ENCODE peak calls at places on chromosomes 12 and 14, in four cellular contexts. One of them, this sample, is unnamed.

GRCh38 chr14:41393512-41393911 is 213.2 kb upstream of the LRFN5 start:
- DNase-seq in HFF-Myc: no peak
- DNase-seq in pancreas: no peak
- DNase-seq in lower leg skin: no peak
- DNase-seq in this sample: no peak

GRCh38 chr12:123364532-123365140 is at the start of gene SBNO1:
- DNase-seq in HFF-Myc: no peak
- DNase-seq in lower leg skin: peak; percentile 88
- DNase-seq in pancreas: peak; percentile 94
- DNase-seq in this sample: no peak

GRCh38 chr14:94919896-94920295 is 150.0 kb upstream of the GSC start:
- DNase-seq in lower leg skin: no peak
- DNase-seq in HFF-Myc: no peak
- DNase-seq in pancreas: no peak
- DNase-seq in this sample: no peak

GRCh38 chr14:65287264-65288131 is 125.0 kb upstream of the FUT8 start:
- DNase-seq in pancreas: no peak
- DNase-seq in lower leg skin: no peak
- DNase-seq in HFF-Myc: no peak
- DNase-seq in this sample: no peak

GRCh38 chr12:46468159-46468558 is 95.6 kb upstream of the SLC38A2 start:
- DNase-seq in pancreas: no peak
- DNase-seq in HFF-Myc: no peak
- DNase-seq in lower leg skin: no peak
- DNase-seq in this sample: no peak

GRCh38 chr12:110794623-110795280 is 52.0 kb upstream of the CCDC63 start:
- DNase-seq in pancreas: peak; percentile 33
- DNase-seq in HFF-Myc: peak; percentile 9
- DNase-seq in lower leg skin: no peak
- DNase-seq in this sample: no peak

GRCh38 chr14:82854851-82855250 is 1321.2 kb upstream of the SEL1L start:
- DNase-seq in lower leg skin: no peak
- DNase-seq in pancreas: no peak
- DNase-seq in HFF-Myc: no peak
- DNase-seq in this sample: no peak

GRCh38 chr14:49766839-49767238 is 1.1 kb upstream of the KLHDC2 start:
- DNase-seq in pancreas: no peak
- DNase-seq in lower leg skin: no peak
- DNase-seq in HFF-Myc: no peak
- DNase-seq in this sample: no peak

GRCh38 chr12:19003110-19003509 is 126.4 kb upstream of the PLEKHA5 start:
- DNase-seq in pancreas: no peak
- DNase-seq in HFF-Myc: no peak
- DNase-seq in lower leg skin: no peak
- DNase-seq in this sample: no peak

GRCh38 chr14:32480337-32480736 is 151.2 kb downstream of the AKAP6 start:
- DNase-seq in HFF-Myc: peak; percentile 41
- DNase-seq in lower leg skin: no peak
- DNase-seq in pancreas: no peak
- DNase-seq in this sample: no peak

GRCh38 chr12:47280543-47281330 is 201.0 kb upstream of the AMIGO2 start:
- DNase-seq in HFF-Myc: no peak
- DNase-seq in lower leg skin: no peak
- DNase-seq in pancreas: no peak
- DNase-seq in this sample: no peak

GRCh38 chr12:2161478-2161877 is 108.7 kb downstream of the CACNA1C start:
- DNase-seq in lower leg skin: peak; percentile 70
- DNase-seq in pancreas: peak; percentile 37
- DNase-seq in HFF-Myc: no peak
- DNase-seq in this sample: no peak

GRCh38 chr12:104334581-104334980 is 31.0 kb downstream of the EID3 start:
- DNase-seq in lower leg skin: no peak
- DNase-seq in HFF-Myc: no peak
- DNase-seq in pancreas: no peak
- DNase-seq in this sample: no peak

GRCh38 chr12:128336506-128336905 is 69.5 kb downstream of the TMEM132C start:
- DNase-seq in lower leg skin: no peak
- DNase-seq in pancreas: no peak
- DNase-seq in HFF-Myc: no peak
- DNase-seq in this sample: no peak

GRCh38 chr14:99389171-99389826 is 91.4 kb downstream of the SETD3 start:
- DNase-seq in pancreas: peak; percentile 69
- DNase-seq in lower leg skin: no peak
- DNase-seq in HFF-Myc: no peak
- DNase-seq in this sample: no peak

GRCh38 chr12:100163416-100164152 is 20.9 kb upstream of the BLTP3B start:
- DNase-seq in pancreas: peak; percentile 75
- DNase-seq in HFF-Myc: no peak
- DNase-seq in lower leg skin: peak; percentile 65
- DNase-seq in this sample: no peak

GRCh38 chr12:41277019-41277770 is 89.1 kb downstream of the PDZRN4 start:
- DNase-seq in HFF-Myc: peak; percentile 14
- DNase-seq in lower leg skin: no peak
- DNase-seq in pancreas: no peak
- DNase-seq in this sample: no peak

GRCh38 chr12:130557876-130558770 is 158.0 kb downstream of the RIMBP2 start:
- DNase-seq in HFF-Myc: no peak
- DNase-seq in lower leg skin: no peak
- DNase-seq in pancreas: no peak
- DNase-seq in this sample: no peak

GRCh38 chr12:29713729-29714128 is 70.0 kb downstream of the TMTC1 start:
- DNase-seq in pancreas: no peak
- DNase-seq in lower leg skin: no peak
- DNase-seq in HFF-Myc: no peak
- DNase-seq in this sample: no peak

GRCh38 chr12:101715045-101715444 is 17.6 kb downstream of the CHPT1 start:
- DNase-seq in HFF-Myc: no peak
- DNase-seq in lower leg skin: no peak
- DNase-seq in pancreas: no peak
- DNase-seq in this sample: no peak

GRCh38 chr14:89185919-89186849 is 230.8 kb downstream of the FOXN3 start:
- DNase-seq in HFF-Myc: peak; percentile 46
- DNase-seq in lower leg skin: no peak
- DNase-seq in pancreas: no peak
- DNase-seq in this sample: no peak

GRCh38 chr14:99554757-99555531 is 49.1 kb downstream of the CCDC85C start:
- DNase-seq in lower leg skin: no peak
- DNase-seq in HFF-Myc: no peak
- DNase-seq in pancreas: peak; percentile 90
- DNase-seq in this sample: no peak

GRCh38 chr14:21267431-21267845 is 1.8 kb downstream of the HNRNPC start:
- DNase-seq in pancreas: no peak
- DNase-seq in HFF-Myc: no peak
- DNase-seq in lower leg skin: no peak
- DNase-seq in this sample: no peak

GRCh38 chr12:64178122-64178521 is 44.0 kb downstream of the KICS2 start:
- DNase-seq in HFF-Myc: no peak
- DNase-seq in lower leg skin: no peak
- DNase-seq in pancreas: no peak
- DNase-seq in this sample: no peak

GRCh38 chr14:92475451-92476187 is 38.0 kb upstream of the RIN3 start:
- DNase-seq in lower leg skin: peak; percentile 69
- DNase-seq in pancreas: no peak
- DNase-seq in HFF-Myc: no peak
- DNase-seq in this sample: no peak

GRCh38 chr14:76123426-76124095 is 28.2 kb upstream of the GPATCH2L start:
- DNase-seq in lower leg skin: no peak
- DNase-seq in HFF-Myc: no peak
- DNase-seq in pancreas: no peak
- DNase-seq in this sample: no peak

GRCh38 chr14:33534636-33535035 is 416.2 kb downstream of the EGLN3 start:
- DNase-seq in HFF-Myc: no peak
- DNase-seq in pancreas: no peak
- DNase-seq in lower leg skin: no peak
- DNase-seq in this sample: peak; percentile 84

GRCh38 chr14:26008290-26008689 is 589.5 kb downstream of the NOVA1 start:
- DNase-seq in pancreas: no peak
- DNase-seq in lower leg skin: no peak
- DNase-seq in HFF-Myc: no peak
- DNase-seq in this sample: no peak

GRCh38 chr12:132170094-132170636 is 25.9 kb downstream of the NOC4L start:
- DNase-seq in HFF-Myc: no peak
- DNase-seq in pancreas: peak; percentile 23
- DNase-seq in lower leg skin: no peak
- DNase-seq in this sample: no peak

GRCh38 chr12:119547016-119547415 is 46.6 kb upstream of the TMEM233 start:
- DNase-seq in pancreas: no peak
- DNase-seq in lower leg skin: no peak
- DNase-seq in HFF-Myc: no peak
- DNase-seq in this sample: no peak

GRCh38 chr14:87990687-87991086 is 2.3 kb downstream of the GALC start:
- DNase-seq in pancreas: no peak
- DNase-seq in lower leg skin: peak; percentile 34
- DNase-seq in HFF-Myc: no peak
- DNase-seq in this sample: no peak

GRCh38 chr12:76685246-76685678 is 78.7 kb upstream of the ZDHHC17 start:
- DNase-seq in HFF-Myc: no peak
- DNase-seq in lower leg skin: no peak
- DNase-seq in pancreas: no peak
- DNase-seq in this sample: no peak

GRCh38 chr12:64090047-64090446 is 132.0 kb downstream of the KICS2 start:
- DNase-seq in pancreas: no peak
- DNase-seq in lower leg skin: no peak
- DNase-seq in HFF-Myc: no peak
- DNase-seq in this sample: no peak

GRCh38 chr12:62802321-62802720 is 132.6 kb downstream of the PPM1H start:
- DNase-seq in lower leg skin: no peak
- DNase-seq in HFF-Myc: no peak
- DNase-seq in pancreas: no peak
- DNase-seq in this sample: no peak

DNA sequence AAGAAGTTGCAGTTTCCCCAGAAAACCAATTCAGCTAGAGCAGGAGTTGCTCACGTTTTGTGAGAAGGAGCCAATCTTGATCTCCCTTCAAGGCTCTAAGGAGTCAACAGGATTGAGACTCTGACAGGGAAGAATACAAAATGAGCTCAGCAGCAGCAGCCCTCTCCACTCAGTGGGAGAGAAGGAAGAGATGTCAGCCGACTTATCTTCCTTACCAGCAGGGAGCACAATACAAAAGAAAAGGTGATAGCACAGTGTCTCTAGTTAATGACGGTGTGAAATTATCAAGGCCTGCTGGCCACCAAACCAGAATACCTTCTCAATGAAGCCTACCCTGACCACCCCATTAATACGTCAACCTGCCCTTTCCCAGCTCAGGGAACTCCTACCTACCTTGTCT is 223.6 kb upstream of the TMPO start:
- DNase-seq in lower leg skin: no peak
- DNase-seq in HFF-Myc: no peak
- DNase-seq in pancreas: no peak
- DNase-seq in this sample: no peak
- H3K4me3 ChIP-seq in lower leg skin: no peak overlapping the region
- H3K4me3 ChIP-seq in HFF-Myc: no peak overlapping the region
- H3K4me3 ChIP-seq in pancreas: no peak overlapping the region
- H3K4me3 ChIP-seq in this sample: no peak overlapping the region

GRCh38 chr12:8637244-8637643 is 24.6 kb upstream of the AICDA start:
- DNase-seq in HFF-Myc: no peak
- DNase-seq in pancreas: no peak
- DNase-seq in lower leg skin: no peak
- DNase-seq in this sample: no peak
- TF ChIP-seq CTCF in HFF-Myc: no peak
- TF ChIP-seq CTCF in pancreas: no peak
- TF ChIP-seq CTCF in lower leg skin: no peak
- TF ChIP-seq CTCF in this sample: no peak

GRCh38 chr12:20523658-20524057 is 155.3 kb downstream of the PDE3A start:
- DNase-seq in lower leg skin: no peak
- DNase-seq in pancreas: no peak
- DNase-seq in HFF-Myc: no peak
- DNase-seq in this sample: no peak
- H3K4me3 ChIP-seq in lower leg skin: no peak overlapping the region
- H3K4me3 ChIP-seq in pancreas: no peak overlapping the region
- H3K4me3 ChIP-seq in HFF-Myc: no peak overlapping the region
- H3K4me3 ChIP-seq in this sample: no peak overlapping the region

DNA sequence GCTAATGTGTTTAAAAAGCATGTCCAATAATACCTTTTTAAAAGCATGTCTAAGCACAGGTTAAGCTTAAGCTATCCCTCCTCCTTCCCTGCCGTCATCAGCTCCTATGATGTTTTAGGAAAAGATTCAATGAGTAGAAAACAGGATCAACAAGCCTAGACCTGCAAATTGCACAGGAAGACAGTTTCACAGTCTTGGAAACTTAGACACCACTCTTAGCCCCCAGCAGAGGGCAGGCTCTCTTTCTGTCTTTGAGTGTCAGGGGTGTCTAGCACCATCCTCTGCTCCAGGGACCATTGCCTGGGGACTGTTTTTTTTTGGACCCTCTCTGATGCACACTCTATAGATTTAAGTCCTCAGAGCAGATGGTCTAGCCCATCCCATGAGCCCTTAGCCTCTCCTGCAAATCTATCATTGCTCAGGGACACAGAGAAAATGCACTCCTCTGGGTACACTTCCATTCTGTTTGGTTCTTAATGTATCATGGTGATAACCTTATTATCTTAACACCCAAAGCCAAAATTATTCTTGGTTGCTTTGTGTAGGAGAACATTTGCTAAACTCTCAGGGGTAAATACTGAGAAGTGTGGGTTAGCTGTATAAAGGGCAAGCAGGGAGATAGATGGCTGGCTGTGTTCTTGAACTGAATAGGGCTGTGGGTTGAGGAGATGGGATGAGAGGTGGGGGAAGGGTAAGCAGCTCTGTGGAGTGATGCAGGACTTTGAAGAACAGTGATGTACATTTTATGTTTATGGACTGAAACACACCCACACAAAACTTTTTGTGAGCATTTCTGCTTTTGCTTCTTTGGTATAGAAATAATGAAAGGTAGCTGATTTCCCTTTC is 259.9 kb upstream of the DDHD1 start:
- DNase-seq in lower leg skin: no peak
- DNase-seq in HFF-Myc: no peak
- DNase-seq in pancreas: no peak
- DNase-seq in this sample: no peak
- TF ChIP-seq CTCF in lower leg skin: no peak
- TF ChIP-seq CTCF in HFF-Myc: peak; percentile 63
- TF ChIP-seq CTCF in pancreas: no peak
- TF ChIP-seq CTCF in this sample: peak; percentile 68

GRCh38 chr12:12788675-12789368 is 3.4 kb downstream of the APOLD1 start:
- DNase-seq in pancreas: no peak
- DNase-seq in lower leg skin: peak; percentile 75
- DNase-seq in HFF-Myc: peak; percentile 73
- DNase-seq in this sample: peak; percentile 43

GRCh38 chr12:12792421-12792820 is 7.0 kb downstream of the APOLD1 start:
- DNase-seq in HFF-Myc: no peak
- DNase-seq in lower leg skin: no peak
- DNase-seq in pancreas: no peak
- DNase-seq in this sample: no peak

GRCh38 chr12:12794686-12795085 is 9.2 kb downstream of the APOLD1 start:
- DNase-seq in pancreas: no peak
- DNase-seq in HFF-Myc: no peak
- DNase-seq in lower leg skin: no peak
- DNase-seq in this sample: no peak

GRCh38 chr12:12790956-12791355 is 5.5 kb downstream of the APOLD1 start:
- DNase-seq in pancreas: no peak
- DNase-seq in HFF-Myc: no peak
- DNase-seq in lower leg skin: no peak
- DNase-seq in this sample: no peak

GRCh38 chr12:12791756-12792346 is 6.4 kb downstream of the APOLD1 start:
- DNase-seq in lower leg skin: no peak
- DNase-seq in pancreas: no peak
- DNase-seq in HFF-Myc: no peak
- DNase-seq in this sample: no peak
- H3K4me3 ChIP-seq in lower leg skin: no peak overlapping the region
- H3K4me3 ChIP-seq in pancreas: no peak overlapping the region
- H3K4me3 ChIP-seq in HFF-Myc: no peak overlapping the region
- H3K4me3 ChIP-seq in this sample: peak overlapping the region; percentile 15

This sample was measured in epithelial cell of proximal tubule.